ENCODE peak calls at places on chromosome 1, in eight cellular contexts. K is T-helper 17 cell; Z is activated naive CD8-positive, alpha-beta T cell treated with anti-CD3 and anti-CD28 coated beads, Interleukin-2, amount 50 U/mL, for 16 hours; O is stimulated activated CD8-positive, alpha-beta memory T cell treated with anti-CD3 and anti-CD28 coated beads, Interleukin-2, amount 100 ng/mL, for 1 hour; I is NCI-H1436; D is suprapubic skin; N is iPS-NIHi11; V is neural crest cell. S is an unnamed sample.

GRCh38 chr1:57195436-57195941 is 228.4 kb downstream of the DAB1 start:
- DNase-seq in K (no peak), Z (no peak), O (no peak), I (no peak), D (no peak), N (no peak), V (no peak), S (no peak)

GRCh38 chr1:62337785-62338631 is 18.8 kb upstream of the KANK4 start:
- DNase-seq in K (no peak), Z (no peak), O (no peak), I (no peak), D (no peak), N (peak; percentile 61), V (peak; percentile 51), S (no peak)

GRCh38 chr1:29255134-29255666 is 18.9 kb downstream of the PTPRU start:
- DNase-seq in K (no peak), Z (no peak), O (no peak), I (no peak), D (no peak), N (no peak), V (no peak), S (no peak)

GRCh38 chr1:108661030-108661609 is at the start of gene HENMT1:
- DNase-seq in K (peak; percentile 71), Z (peak; percentile 60), O (peak; percentile 57), I (no peak), D (peak; percentile 84), N (peak; percentile 81), V (peak; percentile 51), S (no peak)

GRCh38 chr1:167328762-167329483 is 108.2 kb downstream of the POU2F1 start:
- DNase-seq in K (no peak), Z (no peak), O (no peak), I (no peak), D (no peak), N (peak; percentile 23), V (peak; percentile 4), S (no peak)

GRCh38 chr1:207009945-207010344 is 22.6 kb downstream of the C1orf116 start:
- DNase-seq in K (no peak), Z (no peak), O (no peak), I (no peak), D (no peak), N (no peak), V (no peak), S (no peak)

GRCh38 chr1:50531027-50531426 is 107.8 kb upstream of the DMRTA2 start:
- DNase-seq in K (no peak), Z (no peak), O (no peak), I (no peak), D (no peak), N (no peak), V (no peak), S (no peak)

GRCh38 chr1:27332536-27333281 is 9.1 kb upstream of the SYTL1 start:
- DNase-seq in K (peak; percentile 45), Z (no peak), O (no peak), I (no peak), D (no peak), N (peak; percentile 94), V (peak; percentile 68), S (no peak)

GRCh38 chr1:79325705-79326104 is 319.2 kb upstream of the ADGRL4 start:
- DNase-seq in K (no peak), Z (no peak), O (no peak), I (no peak), D (no peak), N (no peak), V (no peak), S (no peak)

GRCh38 chr1:6299557-6300165 is 38.8 kb upstream of the GPR153 start:
- DNase-seq in K (no peak), Z (no peak), O (no peak), I (no peak), D (no peak), N (no peak), V (no peak), S (no peak)

GRCh38 chr1:185342017-185342416 is 25.0 kb upstream of the IVNS1ABP start:
- DNase-seq in K (no peak), Z (no peak), O (no peak), I (no peak), D (no peak), N (no peak), V (no peak), S (no peak)

GRCh38 chr1:6922096-6922931 is 137.1 kb downstream of the CAMTA1 start:
- DNase-seq in K (no peak), Z (no peak), O (no peak), I (no peak), D (no peak), N (peak; percentile 38), V (no peak), S (peak; percentile 6)

GRCh38 chr1:115198938-115199337 is 109.6 kb upstream of the TSPAN2 start:
- DNase-seq in K (no peak), Z (no peak), O (no peak), I (no peak), D (no peak), N (no peak), V (no peak), S (peak; percentile 23)

GRCh38 chr1:228198977-228199590 is 8.8 kb upstream of the OBSCN start:
- DNase-seq in K (no peak), Z (no peak), O (no peak), I (no peak), D (no peak), N (no peak), V (no peak), S (no peak)

GRCh38 chr1:23646571-23646970 is 45.0 kb upstream of the RPL11 start:
- DNase-seq in K (no peak), Z (no peak), O (no peak), I (no peak), D (no peak), N (no peak), V (no peak), S (no peak)

GRCh38 chr1:43864111-43865045 is 69.2 kb upstream of the ARTN start:
- DNase-seq in K (no peak), Z (no peak), O (no peak), I (no peak), D (no peak), N (no peak), V (no peak), S (no peak)

GRCh38 chr1:226476657-226477319 is 68.9 kb upstream of the PARP1 start:
- DNase-seq in K (no peak), Z (no peak), O (no peak), I (no peak), D (no peak), N (no peak), V (no peak), S (no peak)

GRCh38 chr1:241813768-241814270 is 34.2 kb upstream of the EXO1 start:
- DNase-seq in K (no peak), Z (no peak), O (no peak), I (no peak), D (no peak), N (no peak), V (no peak), S (no peak)

GRCh38 chr1:17874665-17875064 is 119.5 kb downstream of the ACTL8 start:
- DNase-seq in K (no peak), Z (no peak), O (no peak), I (no peak), D (no peak), N (peak; percentile 55), V (no peak), S (peak; percentile 68)

GRCh38 chr1:54314691-54315455 is 91.3 kb downstream of the SSBP3 start:
- DNase-seq in K (no peak), Z (no peak), O (no peak), I (no peak), D (no peak), N (no peak), V (no peak), S (no peak)

GRCh38 chr1:61641171-61641570 is 83.8 kb downstream of the TM2D1 start:
- DNase-seq in K (no peak), Z (no peak), O (no peak), I (no peak), D (no peak), N (no peak), V (no peak), S (no peak)

GRCh38 chr1:208541225-208541855 is 297.2 kb upstream of the PLXNA2 start:
- DNase-seq in K (no peak), Z (no peak), O (no peak), I (peak; percentile 14), D (no peak), N (no peak), V (no peak), S (no peak)

GRCh38 chr1:24151175-24151533 is 8.2 kb upstream of the IL22RA1 start:
- DNase-seq in K (no peak), Z (no peak), O (no peak), I (peak; percentile 94), D (peak; percentile 21), N (peak; percentile 76), V (no peak), S (no peak)

GRCh38 chr1:200435200-200435780 is 25.5 kb upstream of the ZNF281 start:
- DNase-seq in K (no peak), Z (no peak), O (no peak), I (no peak), D (no peak), N (no peak), V (no peak), S (no peak)

GRCh38 chr1:159000070-159000409 is 9.7 kb upstream of the IFI16 start:
- DNase-seq in K (no peak), Z (no peak), O (no peak), I (no peak), D (no peak), N (no peak), V (no peak), S (no peak)